ENCODE peak calls at places on chromosome 17, in seven cellular contexts. P is AG04449, T is progenitor cell of endocrine pancreas, Y is OCI-LY7, J is GM12864, F is BE2C, I is MCF 10A. H is an unnamed sample.

GRCh38 chr17:71821512-71821911 is 299.3 kb upstream of the SOX9 start:
- DNase-seq in T (no peak), F (no peak), J (no peak), I (no peak), P (no peak), Y (no peak), H (no peak)

GRCh38 chr17:81954131-81955057 is 6.6 kb downstream of the NOTUM start:
- DNase-seq in P (no peak), F (no peak), Y (no peak), I (no peak), T (no peak), J (no peak), H (no peak)

GRCh38 chr17:77730376-77730775 is 228.1 kb upstream of the TNRC6C start:
- DNase-seq in F (no peak), J (no peak), P (no peak), I (no peak), Y (no peak), T (no peak), H (no peak)

GRCh38 chr17:73686126-73686525 is 41.9 kb upstream of the SDK2 start:
- DNase-seq in I (no peak), T (no peak), P (no peak), Y (no peak), J (no peak), F (no peak), H (no peak)

GRCh38 chr17:72351884-72352346 is 231.1 kb downstream of the SOX9 start:
- DNase-seq in P (no peak), T (no peak), F (no peak), Y (no peak), I (no peak), J (no peak), H (peak)

GRCh38 chr17:68763551-68763950 is 162.4 kb upstream of the FAM20A start:
- DNase-seq in Y (no peak), I (peak), T (no peak), J (no peak), P (no peak), F (no peak), H (no peak)

GRCh38 chr17:69150333-69150732 is 8.6 kb upstream of the ABCA6 start:
- DNase-seq in P (no peak), T (no peak), F (no peak), I (no peak), J (no peak), Y (no peak), H (no peak)

GRCh38 chr17:61809816-61810392 is 53.4 kb downstream of the BRIP1 start:
- DNase-seq in I (peak), P (peak), T (no peak), Y (no peak), J (no peak), F (no peak), H (no peak)

GRCh38 chr17:47857551-47858410 is 6.8 kb upstream of the SP6 start:
- DNase-seq in P (no peak), J (no peak), F (no peak), T (no peak), I (no peak), Y (no peak), H (no peak)

GRCh38 chr17:57940653-57941329 is 14.4 kb downstream of the CUEDC1 start:
- DNase-seq in Y (peak), T (no peak), F (peak), I (peak), P (no peak), J (no peak), H (no peak)

GRCh38 chr17:17567631-17568030 is 23.9 kb downstream of the PEMT start:
- DNase-seq in T (no peak), P (no peak), Y (no peak), I (no peak), F (peak), J (no peak), H (no peak)

GRCh38 chr17:27766438-27766837 is 33.9 kb downstream of the NOS2 start:
- DNase-seq in J (no peak), P (no peak), I (no peak), T (no peak), Y (no peak), F (no peak), H (no peak)

GRCh38 chr17:73492125-73492801 is 152.0 kb downstream of the SDK2 start:
- DNase-seq in F (peak), T (no peak), J (no peak), P (no peak), I (no peak), Y (no peak), H (no peak)

GRCh38 chr17:43734376-43734775 is 24.2 kb downstream of the SOST start:
- DNase-seq in P (no peak), F (no peak), J (no peak), Y (no peak), I (peak), T (no peak), H (no peak)

GRCh38 chr17:57943140-57943539 is 12.1 kb downstream of the CUEDC1 start:
- DNase-seq in F (no peak), Y (no peak), P (no peak), J (no peak), T (no peak), I (no peak), H (no peak)

GRCh38 chr17:43583332-43583731 is 37.2 kb upstream of the ETV4 start:
- DNase-seq in I (no peak), P (no peak), F (no peak), Y (no peak), T (no peak), J (no peak), H (no peak)

GRCh38 chr17:72985882-72986720 is 106.4 kb downstream of the SLC39A11 start:
- DNase-seq in Y (peak), J (no peak), P (no peak), T (peak), F (peak), I (peak), H (peak)

GRCh38 chr17:78962345-78962983 is 17.3 kb downstream of the LGALS3BP start:
- DNase-seq in F (no peak), J (no peak), I (no peak), Y (no peak), T (no peak), P (no peak), H (no peak)

DNA sequence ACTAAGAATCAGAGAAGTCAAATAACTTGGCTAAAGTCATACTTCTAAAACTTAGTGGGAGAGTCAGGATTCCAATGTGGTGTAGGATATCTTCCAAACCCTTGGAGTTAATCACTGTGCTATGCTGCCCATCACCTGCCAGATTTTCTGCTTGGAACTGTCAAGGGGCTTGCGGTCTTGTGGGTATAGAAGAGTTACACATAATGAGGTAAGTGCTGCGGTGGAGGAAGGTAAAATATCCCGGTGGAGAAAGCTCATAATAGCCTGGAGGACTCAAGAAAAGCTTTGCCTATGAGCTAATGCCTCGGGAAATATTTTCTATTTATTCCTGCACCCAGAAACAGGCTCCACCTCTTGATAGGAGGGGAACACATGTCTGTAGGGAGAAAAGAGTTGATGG is 195.6 kb downstream of the UTP18 start:
- DNase-seq in I (no peak), T (no peak), J (no peak), P (no peak), F (no peak), Y (no peak), H (no peak)
- TF ChIP-seq CTCF in I (no peak), T (no peak), J (no peak), P (no peak), F (no peak), Y (no peak), H (no peak)

DNA sequence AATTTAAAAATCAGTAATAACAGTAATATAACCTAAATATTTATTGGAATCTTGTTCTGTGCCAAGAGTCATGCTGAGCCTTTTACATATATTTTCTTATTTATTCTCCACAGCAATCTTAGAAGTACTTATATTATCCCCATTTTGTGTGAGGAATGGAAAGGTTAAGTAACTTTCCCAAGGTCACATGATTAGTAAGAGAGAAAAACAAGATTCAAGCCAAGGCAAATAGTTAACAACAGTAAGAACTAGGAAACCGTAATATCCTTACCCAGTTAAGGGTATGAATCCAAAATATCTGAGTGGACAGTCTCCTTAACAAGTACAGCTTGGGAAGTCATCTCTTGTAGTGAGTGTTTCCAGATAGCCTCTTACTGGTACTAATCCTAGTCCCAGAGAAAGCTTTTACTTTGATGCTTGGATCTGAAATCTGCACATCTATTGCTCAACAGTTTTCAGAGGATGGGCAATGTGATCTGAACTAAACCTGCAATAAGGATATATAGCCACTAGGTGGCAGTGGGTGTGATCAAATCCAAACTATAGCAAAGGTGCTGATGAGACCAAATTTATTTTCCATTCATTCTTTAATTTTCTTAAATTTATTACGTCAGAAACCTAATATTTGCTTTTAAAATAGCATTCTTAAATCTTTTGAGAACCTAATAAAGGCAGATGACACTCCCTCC is 23.3 kb downstream of the SHISA6 start:
- DNase-seq in T (no peak), J (no peak), F (no peak), Y (peak), P (no peak), I (peak), H (no peak)
- TF ChIP-seq CTCF in T (peak), J (peak), F (peak), Y (peak), P (no peak), I (peak), H (peak)

DNA sequence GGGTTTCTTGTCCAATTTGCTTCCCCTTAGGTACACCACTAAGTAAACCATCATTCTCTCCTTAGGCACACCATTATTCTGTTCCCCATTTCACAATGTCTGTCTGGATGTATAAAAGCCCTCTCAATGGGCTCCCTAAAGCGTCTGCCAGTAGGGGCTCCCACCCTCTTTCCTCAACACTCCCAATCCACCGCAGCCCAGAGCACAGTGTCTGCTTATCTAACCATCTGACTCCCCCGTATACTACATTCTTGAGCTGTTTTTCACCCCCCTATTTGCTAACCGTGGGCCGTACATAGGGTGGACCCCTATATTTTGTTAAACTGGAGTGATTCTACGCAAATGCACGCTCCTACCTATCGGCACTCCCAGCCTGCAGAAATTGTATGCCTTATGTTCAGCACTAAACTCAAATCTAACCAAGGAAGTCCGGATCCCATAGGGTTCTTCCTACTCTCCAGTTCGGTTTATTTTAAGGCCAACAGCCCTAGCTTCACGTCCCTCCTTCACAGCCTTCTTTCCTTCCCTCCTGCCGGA is 674 bp upstream of the PSMD3 start:
- DNase-seq in Y (peak), T (peak), F (peak), J (no peak), P (no peak), I (peak), H (peak)
- TF ChIP-seq CTCF in Y (peak), T (peak), F (peak), J (no peak), P (peak), I (no peak), H (no peak)

GRCh38 chr17:53646835-53647234 is 175.9 kb upstream of the KIF2B start:
- DNase-seq in F (no peak), J (no peak), T (no peak), I (no peak), P (no peak), Y (no peak), H (no peak)
- TF ChIP-seq CTCF in F (no peak), J (no peak), T (no peak), I (no peak), P (no peak), Y (no peak), H (no peak)

DNA sequence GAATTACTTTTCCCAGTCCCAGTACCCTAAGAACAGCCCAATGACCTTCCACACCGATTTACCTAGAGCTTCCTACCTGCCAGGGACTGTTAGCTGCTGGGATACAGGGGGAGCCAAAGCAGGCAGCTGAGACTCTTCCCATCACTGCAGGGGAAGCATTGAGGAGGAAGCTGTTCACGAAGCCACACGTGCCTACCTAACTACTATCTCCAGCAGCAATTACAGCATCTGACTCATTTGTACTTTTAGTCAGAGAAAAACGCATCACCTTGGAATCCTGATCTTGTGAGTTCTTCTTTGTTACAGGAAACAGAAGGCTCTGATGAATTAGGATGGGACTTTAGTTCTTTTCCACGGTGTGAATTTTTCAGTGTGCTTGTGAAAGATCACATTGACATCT is 113.7 kb upstream of the DHX40 start:
- DNase-seq in P (no peak), F (no peak), I (peak), J (no peak), Y (no peak), T (no peak), H (no peak)
- TF ChIP-seq CTCF in P (no peak), F (no peak), I (no peak), J (no peak), Y (no peak), T (no peak), H (no peak)

H was measured in nephron progenitor cell.